ENCODE peak calls at places on chromosomes 1 and 21, in four cellular contexts. D is colonic mucosa, I is NCI-H82, J is kidney epithelial cell. U is an unnamed sample.
A peak's percentile ranks its signal among the peaks of the same experiment; 100 is the strongest.

GRCh38 chr1:220521755-220522154 is 6.2 kb upstream of the MARK1 start:
- DNase-seq in D (no peak), I (peak; percentile 18), J (no peak), U (no peak)

GRCh38 chr1:153447498-153448170 is 12.8 kb downstream of the S100A7 start:
- DNase-seq in D (no peak), I (peak; percentile 32), J (no peak), U (peak; percentile 95)

GRCh38 chr1:107949467-107950253 is 15.3 kb downstream of the VAV3 start:
- DNase-seq in D (no peak), I (no peak), J (no peak), U (no peak)

GRCh38 chr1:68107771-68108170 is 57.3 kb upstream of the DIRAS3 start:
- DNase-seq in D (no peak), I (no peak), J (no peak), U (no peak)

GRCh38 chr1:167056529-167057296 is 33.5 kb downstream of the GPA33 start:
- DNase-seq in D (no peak), I (peak; percentile 82), J (no peak), U (no peak)

GRCh38 chr1:43732132-43732531 is 24.8 kb downstream of the ST3GAL3 start:
- DNase-seq in D (no peak), I (peak; percentile 47), J (no peak), U (no peak)

GRCh38 chr21:34147835-34148804 is 74.7 kb downstream of the MRPS6 start:
- DNase-seq in D (no peak), I (no peak), J (no peak), U (no peak)

GRCh38 chr21:32056791-32057190 is 184.0 kb downstream of the HUNK start:
- DNase-seq in D (no peak), I (no peak), J (no peak), U (no peak)

GRCh38 chr1:32742132-32742947 is 39.8 kb upstream of the SYNC start:
- DNase-seq in D (peak; percentile 50), I (no peak), J (no peak), U (no peak)

GRCh38 chr21:17929514-17929913 is 110.4 kb upstream of the C21orf91 start:
- DNase-seq in D (no peak), I (no peak), J (no peak), U (no peak)

GRCh38 chr1:161069201-161069685 is 448 bp downstream of the ARHGAP30 start:
- DNase-seq in D (no peak), I (no peak), J (no peak), U (no peak)

GRCh38 chr1:15583016-15583706 is 1.7 kb downstream of the AGMAT start:
- DNase-seq in D (no peak), I (peak; percentile 30), J (no peak), U (no peak)

GRCh38 chr1:227490478-227490877 is 72.9 kb upstream of the ZNF678 start:
- DNase-seq in D (no peak), I (peak; percentile 11), J (no peak), U (no peak)

GRCh38 chr1:154935749-154936415 is 637 bp downstream of the PMVK start:
- DNase-seq in D (no peak), I (no peak), J (no peak), U (no peak)

GRCh38 chr1:15178571-15179484 is 25.3 kb downstream of the TMEM51 start:
- DNase-seq in D (peak; percentile 34), I (no peak), J (peak; percentile 95), U (peak; percentile 92)

GRCh38 chr1:173954179-173954578 is 37.1 kb upstream of the SERPINC1 start:
- DNase-seq in D (no peak), I (no peak), J (no peak), U (no peak)

GRCh38 chr1:53375440-53375839 is 47.6 kb upstream of the LRP8 start:
- DNase-seq in D (peak; percentile 8), I (peak; percentile 67), J (no peak), U (no peak)

GRCh38 chr1:171787686-171788480 is 6.4 kb downstream of the METTL13 start:
- DNase-seq in D (no peak), I (no peak), J (no peak), U (no peak)

GRCh38 chr1:4585216-4585615 is 69.2 kb upstream of the AJAP1 start:
- DNase-seq in D (no peak), I (peak; percentile 27), J (no peak), U (no peak)

GRCh38 chr1:50080904-50081586 is 27.7 kb upstream of the ELAVL4 start:
- DNase-seq in D (peak; percentile 18), I (peak; percentile 85), J (no peak), U (no peak)

GRCh38 chr21:15928686-15929085 is 198.9 kb downstream of the USP25 start:
- DNase-seq in D (no peak), I (no peak), J (no peak), U (no peak)

GRCh38 chr1:40477680-40478057 is 579 bp downstream of the ZFP69 start:
- DNase-seq in D (peak; percentile 31), I (peak; percentile 63), J (no peak), U (no peak)

GRCh38 chr1:40372658-40373322 is 737 bp upstream of the SMAP2 start:
- DNase-seq in D (no peak), I (peak; percentile 72), J (no peak), U (no peak)

GRCh38 chr1:153985984-153986761 is at the start of gene RAB13:
- DNase-seq in D (peak; percentile 93), I (peak; percentile 92), J (no peak), U (peak; percentile 58)

GRCh38 chr1:207962716-207963428 is 51.9 kb upstream of the CD34 start:
- DNase-seq in D (peak; percentile 71), I (no peak), J (no peak), U (no peak)

GRCh38 chr1:45772971-45773370 is 22.5 kb upstream of the IPP start:
- DNase-seq in D (no peak), I (no peak), J (no peak), U (no peak)

GRCh38 chr1:2593251-2593878 is 6.8 kb downstream of the PRXL2B start:
- DNase-seq in D (no peak), I (no peak), J (no peak), U (no peak)

GRCh38 chr1:54885863-54886723 is 902 bp downstream of the DHCR24 start:
- DNase-seq in D (peak; percentile 84), I (peak; percentile 75), J (no peak), U (no peak)

U was measured in HS-5.